ENCODE peak calls at places on chromosomes 4 and X, in seven cellular contexts. One of them, this sample, is unnamed.

GRCh38 chr4:124095596-124095995 is 616.9 kb downstream of the ANKRD50 start:
- DNase-seq in IMR-90: peak; percentile 18
- DNase-seq in posterior vena cava: no peak
- DNase-seq in left colon: no peak
- DNase-seq in C1 segment of cervical spinal cord: no peak
- DNase-seq in tibial nerve: no peak
- DNase-seq in stimulated activated CD8-positive, alpha-beta memory T cell treated with anti-CD3 and anti-CD28 coated beads, Interleukin-15, amount 100 ng/mL, for 4 hours: no peak
- DNase-seq in this sample: no peak

GRCh38 chr4:152431784-152432183 is 104.1 kb downstream of the FBXW7 start:
- DNase-seq in IMR-90: no peak
- DNase-seq in posterior vena cava: no peak
- DNase-seq in left colon: no peak
- DNase-seq in C1 segment of cervical spinal cord: no peak
- DNase-seq in tibial nerve: no peak
- DNase-seq in stimulated activated CD8-positive, alpha-beta memory T cell treated with anti-CD3 and anti-CD28 coated beads, Interleukin-15, amount 100 ng/mL, for 4 hours: no peak
- DNase-seq in this sample: no peak

GRCh38 chrX:45011131-45011530 is 138.1 kb downstream of the KDM6A start:
- DNase-seq in IMR-90: peak; percentile 68
- DNase-seq in posterior vena cava: no peak
- DNase-seq in left colon: no peak
- DNase-seq in C1 segment of cervical spinal cord: no peak
- DNase-seq in tibial nerve: no peak
- DNase-seq in stimulated activated CD8-positive, alpha-beta memory T cell treated with anti-CD3 and anti-CD28 coated beads, Interleukin-15, amount 100 ng/mL, for 4 hours: no peak
- DNase-seq in this sample: no peak

GRCh38 chrX:72126048-72126415 is 5.7 kb downstream of the RTL5 start:
- DNase-seq in IMR-90: no peak
- DNase-seq in posterior vena cava: no peak
- DNase-seq in left colon: no peak
- DNase-seq in C1 segment of cervical spinal cord: no peak
- DNase-seq in tibial nerve: no peak
- DNase-seq in stimulated activated CD8-positive, alpha-beta memory T cell treated with anti-CD3 and anti-CD28 coated beads, Interleukin-15, amount 100 ng/mL, for 4 hours: no peak
- DNase-seq in this sample: no peak

GRCh38 chr4:170230242-170230641 is 140.5 kb upstream of the AADAT start:
- DNase-seq in IMR-90: no peak
- DNase-seq in posterior vena cava: no peak
- DNase-seq in left colon: no peak
- DNase-seq in C1 segment of cervical spinal cord: no peak
- DNase-seq in tibial nerve: no peak
- DNase-seq in stimulated activated CD8-positive, alpha-beta memory T cell treated with anti-CD3 and anti-CD28 coated beads, Interleukin-15, amount 100 ng/mL, for 4 hours: no peak
- DNase-seq in this sample: no peak

GRCh38 chrX:102976290-102976689 is 39.2 kb downstream of the RAB40AL start:
- DNase-seq in IMR-90: peak; percentile 5
- DNase-seq in posterior vena cava: no peak
- DNase-seq in left colon: no peak
- DNase-seq in C1 segment of cervical spinal cord: no peak
- DNase-seq in tibial nerve: no peak
- DNase-seq in stimulated activated CD8-positive, alpha-beta memory T cell treated with anti-CD3 and anti-CD28 coated beads, Interleukin-15, amount 100 ng/mL, for 4 hours: no peak
- DNase-seq in this sample: no peak

GRCh38 chrX:107716816-107717700 is 58.5 kb downstream of the TSC22D3 start:
- DNase-seq in IMR-90: peak; percentile 63
- DNase-seq in posterior vena cava: peak; percentile 96
- DNase-seq in left colon: peak; percentile 82
- DNase-seq in C1 segment of cervical spinal cord: peak; percentile 67
- DNase-seq in tibial nerve: peak; percentile 92
- DNase-seq in stimulated activated CD8-positive, alpha-beta memory T cell treated with anti-CD3 and anti-CD28 coated beads, Interleukin-15, amount 100 ng/mL, for 4 hours: peak; percentile 71
- DNase-seq in this sample: peak; percentile 73

GRCh38 chrX:54494970-54495813 is 842 bp downstream of the FGD1 start:
- DNase-seq in IMR-90: peak; percentile 18
- DNase-seq in posterior vena cava: peak; percentile 82
- DNase-seq in left colon: peak; percentile 24
- DNase-seq in C1 segment of cervical spinal cord: no peak
- DNase-seq in tibial nerve: no peak
- DNase-seq in stimulated activated CD8-positive, alpha-beta memory T cell treated with anti-CD3 and anti-CD28 coated beads, Interleukin-15, amount 100 ng/mL, for 4 hours: no peak
- DNase-seq in this sample: no peak

GRCh38 chrX:17298564-17298963 is 76.4 kb upstream of the NHS start:
- DNase-seq in IMR-90: no peak
- DNase-seq in posterior vena cava: no peak
- DNase-seq in left colon: no peak
- DNase-seq in C1 segment of cervical spinal cord: no peak
- DNase-seq in tibial nerve: no peak
- DNase-seq in stimulated activated CD8-positive, alpha-beta memory T cell treated with anti-CD3 and anti-CD28 coated beads, Interleukin-15, amount 100 ng/mL, for 4 hours: no peak
- DNase-seq in this sample: no peak

GRCh38 chr4:25165916-25166315 is 5.7 kb upstream of the SEPSECS start:
- DNase-seq in IMR-90: no peak
- DNase-seq in posterior vena cava: no peak
- DNase-seq in left colon: no peak
- DNase-seq in C1 segment of cervical spinal cord: no peak
- DNase-seq in tibial nerve: no peak
- DNase-seq in stimulated activated CD8-positive, alpha-beta memory T cell treated with anti-CD3 and anti-CD28 coated beads, Interleukin-15, amount 100 ng/mL, for 4 hours: no peak
- DNase-seq in this sample: no peak

GRCh38 chrX:130887392-130887791 is 15.6 kb downstream of the ENOX2 start:
- DNase-seq in IMR-90: no peak
- DNase-seq in posterior vena cava: no peak
- DNase-seq in left colon: no peak
- DNase-seq in C1 segment of cervical spinal cord: no peak
- DNase-seq in tibial nerve: no peak
- DNase-seq in stimulated activated CD8-positive, alpha-beta memory T cell treated with anti-CD3 and anti-CD28 coated beads, Interleukin-15, amount 100 ng/mL, for 4 hours: no peak
- DNase-seq in this sample: no peak

GRCh38 chrX:30995060-30995700 is 76.7 kb downstream of the FTHL17 start:
- DNase-seq in IMR-90: no peak
- DNase-seq in posterior vena cava: no peak
- DNase-seq in left colon: no peak
- DNase-seq in C1 segment of cervical spinal cord: no peak
- DNase-seq in tibial nerve: no peak
- DNase-seq in stimulated activated CD8-positive, alpha-beta memory T cell treated with anti-CD3 and anti-CD28 coated beads, Interleukin-15, amount 100 ng/mL, for 4 hours: no peak
- DNase-seq in this sample: no peak

GRCh38 chrX:69285881-69286545 is 120.8 kb upstream of the PJA1 start:
- DNase-seq in IMR-90: no peak
- DNase-seq in posterior vena cava: peak; percentile 90
- DNase-seq in left colon: peak; percentile 74
- DNase-seq in C1 segment of cervical spinal cord: peak; percentile 18
- DNase-seq in tibial nerve: peak; percentile 63
- DNase-seq in stimulated activated CD8-positive, alpha-beta memory T cell treated with anti-CD3 and anti-CD28 coated beads, Interleukin-15, amount 100 ng/mL, for 4 hours: peak; percentile 11
- DNase-seq in this sample: peak; percentile 29

GRCh38 chr4:116925900-116926457 is 159.4 kb downstream of the TRAM1L1 start:
- DNase-seq in IMR-90: no peak
- DNase-seq in posterior vena cava: peak; percentile 71
- DNase-seq in left colon: no peak
- DNase-seq in C1 segment of cervical spinal cord: no peak
- DNase-seq in tibial nerve: no peak
- DNase-seq in stimulated activated CD8-positive, alpha-beta memory T cell treated with anti-CD3 and anti-CD28 coated beads, Interleukin-15, amount 100 ng/mL, for 4 hours: no peak
- DNase-seq in this sample: no peak